ENCODE peak calls at places on chromosome X, in ten cellular contexts. C is AG04450; A is neuronal stem cell; P is CD8-positive, alpha-beta memory T cell; B is cardiac fibroblast; T is effector memory CD4-positive, alpha-beta T cell; E is psoas muscle; G is fibroblast of mammary gland; M is transverse colon; J is SJSA1. V is an unnamed sample.

GRCh38 chrX:134749651-134750450 is 91.6 kb upstream of the PLAC1 start:
- DNase-seq in C (no peak), A (no peak), P (no peak), B (no peak), T (no peak), E (no peak), G (no peak), M (no peak), J (no peak), V (no peak)

GRCh38 chrX:136650811-136651210 is 2.9 kb downstream of the CD40LG start:
- DNase-seq in C (no peak), A (no peak), P (no peak), B (no peak), T (no peak), E (no peak), G (no peak), M (no peak), J (no peak), V (no peak)

GRCh38 chrX:83336464-83336863 is 171.6 kb upstream of the POU3F4 start:
- DNase-seq in C (no peak), A (no peak), P (no peak), B (no peak), T (no peak), E (no peak), G (no peak), M (no peak), J (no peak), V (no peak)

GRCh38 chrX:122363112-122363511 is 821.0 kb upstream of the GRIA3 start:
- DNase-seq in C (no peak), A (no peak), P (no peak), B (no peak), T (no peak), E (no peak), G (no peak), M (no peak), J (no peak), V (no peak)

GRCh38 chrX:135543924-135544323 is 23.5 kb downstream of the INTS6L start:
- DNase-seq in C (no peak), A (no peak), P (peak), B (no peak), T (peak), E (no peak), G (no peak), M (peak), J (no peak), V (no peak)

GRCh38 chrX:124216396-124217124 is 115.9 kb upstream of the TEX13D start:
- DNase-seq in C (no peak), A (no peak), P (no peak), B (no peak), T (no peak), E (no peak), G (no peak), M (no peak), J (no peak), V (no peak)

GRCh38 chrX:109472939-109473713 is 8.8 kb downstream of the GUCY2F start:
- DNase-seq in C (no peak), A (no peak), P (no peak), B (peak), T (no peak), E (no peak), G (peak), M (no peak), J (peak), V (no peak)

GRCh38 chrX:4831574-4831973 is 1118.1 kb upstream of the PRKX start:
- DNase-seq in C (no peak), A (no peak), P (no peak), B (no peak), T (no peak), E (no peak), G (no peak), M (no peak), J (no peak), V (no peak)

GRCh38 chrX:1425381-1425780 is 27.3 kb downstream of the ASMTL start:
- DNase-seq in C (no peak), A (no peak), P (no peak), B (no peak), T (no peak), E (no peak), G (no peak), M (no peak), J (no peak), V (no peak)

GRCh38 chrX:52839137-52839536 is 28.1 kb downstream of the XAGE5 start:
- DNase-seq in C (no peak), A (no peak), P (no peak), B (no peak), T (no peak), E (no peak), G (no peak), M (no peak), J (no peak), V (no peak)

GRCh38 chrX:25207803-25208202 is 192.0 kb upstream of the ARX start:
- DNase-seq in C (no peak), A (no peak), P (no peak), B (no peak), T (no peak), E (no peak), G (no peak), M (no peak), J (no peak), V (no peak)

GRCh38 chrX:20372533-20372932 is 105.8 kb upstream of the RPS6KA3 start:
- DNase-seq in C (no peak), A (no peak), P (no peak), B (peak), T (no peak), E (no peak), G (no peak), M (no peak), J (no peak), V (no peak)

GRCh38 chrX:41312786-41313185 is 21.2 kb upstream of the DDX3X start:
- DNase-seq in C (no peak), A (no peak), P (no peak), B (no peak), T (no peak), E (no peak), G (no peak), M (no peak), J (no peak), V (no peak)

GRCh38 chrX:38807873-38808272 is 6.6 kb downstream of the MID1IP1 start:
- DNase-seq in C (no peak), A (no peak), P (no peak), B (no peak), T (no peak), E (no peak), G (no peak), M (no peak), J (no peak), V (no peak)

GRCh38 chrX:38804481-38805293 is 3.4 kb downstream of the MID1IP1 start:
- DNase-seq in C (no peak), A (peak), P (no peak), B (peak), T (no peak), E (peak), G (no peak), M (peak), J (no peak), V (no peak)

GRCh38 chrX:38805294-38806053 is 4.2 kb downstream of the MID1IP1 start:
- DNase-seq in C (peak), A (no peak), P (peak), B (peak), T (peak), E (peak), G (peak), M (peak), J (peak), V (no peak)

GRCh38 chrX:38806875-38807601 is 5.8 kb downstream of the MID1IP1 start:
- DNase-seq in C (no peak), A (no peak), P (no peak), B (no peak), T (no peak), E (no peak), G (no peak), M (no peak), J (no peak), V (no peak)

DNA sequence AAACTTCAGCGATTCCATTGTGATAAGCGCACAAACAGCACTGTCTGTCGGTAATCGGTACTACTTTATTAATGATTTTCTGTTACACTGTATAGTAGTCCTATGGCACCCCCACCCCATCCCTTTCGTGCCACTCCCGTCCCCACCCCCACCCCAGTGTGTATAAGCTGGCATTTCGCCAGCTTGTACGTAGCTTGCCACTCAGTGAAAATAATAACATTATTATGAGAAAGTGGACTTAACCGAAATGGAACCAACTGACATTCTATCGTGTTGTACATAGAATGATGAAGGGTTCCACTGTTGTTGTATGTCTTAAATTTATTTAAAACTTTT is 4.8 kb downstream of the MID1IP1 start:
- DNase-seq in C (no peak), A (no peak), P (no peak), B (no peak), T (no peak), E (no peak), G (no peak), M (no peak), J (no peak), V (no peak)
- H3K4me3 ChIP-seq in C (peak), A (peak), P (peak), B (peak), T (peak), E (peak), G (peak), M (no peak), J (peak), V (peak)

DNA sequence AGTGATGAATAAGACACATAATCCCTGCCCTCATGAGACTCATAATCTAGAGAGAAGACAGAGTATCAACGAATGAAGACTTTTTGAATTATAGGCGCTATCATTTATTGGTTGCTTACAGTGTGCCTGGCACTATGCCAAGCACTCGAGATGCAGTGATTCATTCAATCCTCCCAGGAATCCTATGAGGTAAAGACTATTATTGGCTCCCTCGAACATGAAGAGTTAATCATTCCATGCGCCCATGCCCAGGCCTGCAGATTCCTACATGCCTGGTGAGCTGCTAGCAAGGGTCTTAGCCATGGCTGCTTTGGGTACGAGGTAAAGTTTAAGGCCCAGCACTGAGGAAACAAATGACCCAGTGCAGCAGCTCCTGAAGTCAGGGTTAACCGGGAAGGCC is 47.0 kb downstream of the TEX13B start:
- DNase-seq in C (no peak), A (no peak), P (no peak), B (peak), T (no peak), E (no peak), G (peak), M (no peak), J (peak), V (peak)
- H3K4me3 ChIP-seq in C (no peak), A (no peak), P (no peak), B (peak), T (no peak), E (no peak), G (peak), M (no peak), J (peak), V (peak)

GRCh38 chrX:39518451-39519212 is 579.1 kb downstream of the BCOR start:
- DNase-seq in C (no peak), A (no peak), P (no peak), B (no peak), T (no peak), E (peak), G (no peak), M (no peak), J (no peak), V (no peak)
- H3K4me3 ChIP-seq in C (no peak), A (no peak), P (no peak), B (no peak), T (no peak), E (peak), G (no peak), M (no peak), J (no peak), V (no peak)

DNA sequence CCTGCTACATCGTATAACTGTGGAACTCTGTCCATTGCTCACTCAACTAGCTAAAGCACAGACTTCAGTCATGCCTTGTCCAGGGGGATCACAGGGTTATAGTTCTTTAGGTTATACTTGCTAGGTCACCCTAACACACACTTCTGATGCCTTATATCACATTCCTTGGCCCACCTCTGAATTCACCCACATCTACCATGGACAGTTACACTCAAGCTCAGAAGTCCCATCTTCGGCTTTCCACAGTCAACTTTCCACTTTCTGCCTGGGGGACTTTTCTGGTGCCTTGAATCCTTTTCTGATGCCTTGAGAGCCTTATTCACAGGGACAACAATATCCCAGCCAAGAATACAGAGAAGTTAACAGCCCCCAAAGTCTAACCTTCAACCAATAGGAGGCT is 129.2 kb upstream of the MAOA start:
- DNase-seq in C (no peak), A (no peak), P (no peak), B (no peak), T (no peak), E (no peak), G (no peak), M (no peak), J (no peak), V (no peak)
- H3K4me3 ChIP-seq in C (no peak), A (no peak), P (no peak), B (no peak), T (no peak), E (no peak), G (no peak), M (no peak), J (no peak), V (no peak)

GRCh38 chrX:2584659-2585470 is 84.1 kb upstream of the DHRSX start:
- DNase-seq in C (no peak), A (no peak), P (no peak), B (no peak), T (no peak), E (no peak), G (no peak), M (no peak), J (no peak), V (no peak)
- H3K4me3 ChIP-seq in C (no peak), A (peak), P (no peak), B (no peak), T (no peak), E (no peak), G (no peak), M (no peak), J (no peak), V (no peak)

GRCh38 chrX:153829799-153830631 is at the start of gene PDZD4:
- DNase-seq in C (no peak), A (no peak), P (peak), B (no peak), T (no peak), E (no peak), G (no peak), M (no peak), J (no peak), V (no peak)

GRCh38 chrX:153828723-153829548 is 1.4 kb downstream of the PDZD4 start:
- DNase-seq in C (no peak), A (peak), P (no peak), B (no peak), T (no peak), E (no peak), G (no peak), M (no peak), J (no peak), V (no peak)

GRCh38 chrX:153830632-153831434 is 489 bp upstream of the PDZD4 start:
- DNase-seq in C (no peak), A (no peak), P (no peak), B (no peak), T (no peak), E (no peak), G (no peak), M (no peak), J (no peak), V (no peak)

GRCh38 chrX:153828308-153828707 is 2.0 kb downstream of the PDZD4 start:
- DNase-seq in C (no peak), A (no peak), P (no peak), B (no peak), T (no peak), E (no peak), G (no peak), M (no peak), J (no peak), V (no peak)

GRCh38 chrX:153829549-153829798 is 870 bp downstream of the PDZD4 start:
- DNase-seq in C (no peak), A (no peak), P (no peak), B (no peak), T (no peak), E (no peak), G (no peak), M (no peak), J (no peak), V (no peak)
- H3K4me3 ChIP-seq in C (no peak), A (peak), P (no peak), B (no peak), T (peak), E (peak), G (no peak), M (peak), J (no peak), V (no peak)

DNA sequence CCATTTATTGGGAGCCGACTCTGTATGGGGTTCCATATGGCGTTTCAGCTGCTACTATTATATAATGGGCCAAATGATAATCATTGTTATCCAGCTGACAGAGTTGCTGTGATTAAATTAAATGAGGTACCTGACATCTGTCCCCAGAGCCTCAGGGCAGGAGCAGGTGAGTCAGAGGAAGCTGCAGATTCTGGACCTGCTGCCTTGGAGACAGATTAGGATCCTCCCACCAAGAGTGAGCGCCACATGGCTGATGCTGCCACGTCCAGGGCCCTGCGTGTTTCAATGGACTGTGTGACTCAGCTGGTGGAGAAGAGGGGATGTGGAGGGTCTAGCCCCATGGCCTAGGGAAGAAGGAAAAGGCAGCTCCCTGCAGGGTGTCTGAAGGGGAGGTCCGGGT is 28.3 kb upstream of the UXT start:
- DNase-seq in C (no peak), A (no peak), P (no peak), B (no peak), T (no peak), E (no peak), G (no peak), M (no peak), J (no peak), V (no peak)
- H3K4me3 ChIP-seq in C (no peak), A (no peak), P (no peak), B (no peak), T (no peak), E (no peak), G (no peak), M (no peak), J (no peak), V (no peak)

GRCh38 chrX:49627030-49627777 is 28.4 kb downstream of the GAGE1 start:
- DNase-seq in C (no peak), A (no peak), P (no peak), B (peak), T (no peak), E (no peak), G (peak), M (no peak), J (no peak), V (no peak)
- H3K4me3 ChIP-seq in C (no peak), A (no peak), P (no peak), B (no peak), T (no peak), E (peak), G (no peak), M (no peak), J (no peak), V (no peak)

GRCh38 chrX:154457491-154458115 is 478 bp upstream of the PLXNA3 start:
- DNase-seq in C (no peak), A (no peak), P (peak), B (no peak), T (peak), E (no peak), G (no peak), M (peak), J (no peak), V (no peak)

GRCh38 chrX:154448484-154448883 is 4.5 kb downstream of the FAM50A start:
- DNase-seq in C (no peak), A (no peak), P (no peak), B (no peak), T (no peak), E (no peak), G (no peak), M (no peak), J (no peak), V (no peak)

GRCh38 chrX:154449618-154450017 is 5.7 kb downstream of the FAM50A start:
- DNase-seq in C (no peak), A (no peak), P (no peak), B (no peak), T (no peak), E (no peak), G (no peak), M (no peak), J (no peak), V (no peak)

GRCh38 chrX:154450312-154450711 is 6.4 kb downstream of the FAM50A start:
- DNase-seq in C (no peak), A (no peak), P (no peak), B (no peak), T (no peak), E (no peak), G (no peak), M (no peak), J (no peak), V (no peak)

DNA sequence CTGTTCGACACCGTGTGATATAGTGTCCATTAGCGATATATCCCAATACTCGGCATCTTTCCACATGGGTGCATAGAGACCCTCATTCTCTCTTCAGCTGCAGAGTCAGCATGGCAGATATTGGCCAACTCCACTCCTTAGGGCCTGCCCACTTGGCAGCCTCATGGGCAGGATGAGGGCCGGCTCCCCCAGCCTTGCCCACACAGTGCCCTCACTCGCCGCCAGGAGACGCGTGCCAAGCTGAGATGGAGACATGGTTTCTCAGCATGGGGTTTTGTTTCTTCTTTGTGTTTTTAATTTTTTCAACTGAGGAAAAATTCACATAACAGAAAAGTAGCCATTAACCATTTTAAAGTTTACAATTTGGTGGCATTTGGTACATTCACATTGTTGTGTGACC is 5.3 kb upstream of the PLXNA3 start:
- DNase-seq in C (no peak), A (no peak), P (no peak), B (no peak), T (no peak), E (no peak), G (no peak), M (no peak), J (no peak), V (no peak)
- H3K4me3 ChIP-seq in C (no peak), A (no peak), P (no peak), B (no peak), T (no peak), E (no peak), G (no peak), M (no peak), J (no peak), V (no peak)